ENCODE peak calls at places on chromosomes 6 and 20, in four cellular contexts. O is brain microvascular endothelial cell; J is nephron progenitor cell; F is CD8-positive, alpha-beta T cell. E is an unnamed sample.

GRCh38 chr6:158718431-158719126 is 68.7 kb downstream of the SYTL3 start:
- DNase-seq in F (no peak), J (peak; percentile 56), O (peak; percentile 26), E (peak; percentile 72)

GRCh38 chr6:146905313-146905712 is 298.9 kb upstream of the STXBP5 start:
- DNase-seq in J (no peak), F (no peak), O (peak; percentile 20), E (no peak)

GRCh38 chr6:35014786-35015185 is 125.7 kb downstream of the ANKS1A start:
- DNase-seq in F (no peak), J (no peak), O (no peak), E (no peak)

GRCh38 chr6:168158280-168158979 is 79.4 kb upstream of the FRMD1 start:
- DNase-seq in J (no peak), F (no peak), O (no peak), E (no peak)

GRCh38 chr6:119484598-119484997 is 135.0 kb upstream of the MAN1A1 start:
- DNase-seq in O (peak; percentile 75), J (no peak), F (no peak), E (no peak)

GRCh38 chr6:126041516-126042447 is 55.4 kb downstream of the TRMT11 start:
- DNase-seq in O (no peak), F (no peak), J (no peak), E (no peak)

GRCh38 chr6:113190170-113190569 is 667.0 kb upstream of the MARCKS start:
- DNase-seq in F (no peak), O (no peak), J (no peak), E (no peak)

GRCh38 chr20:1118004-1118335 is 432 bp upstream of the PSMF1 start:
- DNase-seq in O (no peak), J (no peak), F (no peak), E (no peak)

GRCh38 chr20:41050361-41051019 is 21.9 kb downstream of the TOP1 start:
- DNase-seq in F (no peak), O (no peak), J (no peak), E (no peak)

GRCh38 chr6:45495404-45496084 is 117.8 kb upstream of the SUPT3H start:
- DNase-seq in J (no peak), O (no peak), F (peak; percentile 25), E (no peak)

GRCh38 chr6:52368002-52368401 is 6.1 kb downstream of the PAQR8 start:
- DNase-seq in F (no peak), J (no peak), O (no peak), E (no peak)

GRCh38 chr20:58864346-58864745 is 11.8 kb downstream of the GNAS start:
- DNase-seq in O (no peak), F (no peak), J (no peak), E (no peak)
- TF ChIP-seq CTCF in O (peak; percentile 10), F (peak; percentile 53), J (no peak), E (no peak)

DNA sequence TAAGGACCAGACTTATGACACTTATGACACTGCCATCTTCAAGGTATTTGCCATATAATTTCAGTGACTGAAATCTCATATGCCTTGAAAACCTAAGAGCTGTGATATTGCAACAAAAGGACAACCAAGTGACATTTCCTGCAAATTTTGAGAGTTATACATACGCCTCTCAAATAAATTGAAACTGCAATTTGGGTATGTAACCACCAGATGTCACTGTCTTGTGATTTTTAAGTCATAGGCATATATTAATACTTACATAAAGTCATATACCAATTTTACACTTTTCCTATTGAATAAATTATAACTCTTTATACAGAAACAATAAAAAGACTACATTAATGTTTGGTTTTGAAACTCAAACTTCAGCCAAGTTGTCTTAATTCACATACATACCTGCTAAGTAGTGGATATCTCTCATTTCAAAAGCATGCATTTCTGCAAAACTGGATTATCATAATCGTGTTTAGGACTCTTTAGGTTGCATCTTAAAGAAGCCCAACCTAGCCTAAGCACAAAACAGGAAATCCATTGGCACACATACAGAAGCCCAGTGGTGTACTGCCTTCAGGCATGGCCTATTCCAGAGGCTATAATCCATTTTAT is 180.2 kb downstream of the PACRG start:
- DNase-seq in F (no peak), J (no peak), O (peak; percentile 32), E (no peak)
- TF ChIP-seq CTCF in F (no peak), J (peak; percentile 51), O (peak; percentile 16), E (peak; percentile 75)

DNA sequence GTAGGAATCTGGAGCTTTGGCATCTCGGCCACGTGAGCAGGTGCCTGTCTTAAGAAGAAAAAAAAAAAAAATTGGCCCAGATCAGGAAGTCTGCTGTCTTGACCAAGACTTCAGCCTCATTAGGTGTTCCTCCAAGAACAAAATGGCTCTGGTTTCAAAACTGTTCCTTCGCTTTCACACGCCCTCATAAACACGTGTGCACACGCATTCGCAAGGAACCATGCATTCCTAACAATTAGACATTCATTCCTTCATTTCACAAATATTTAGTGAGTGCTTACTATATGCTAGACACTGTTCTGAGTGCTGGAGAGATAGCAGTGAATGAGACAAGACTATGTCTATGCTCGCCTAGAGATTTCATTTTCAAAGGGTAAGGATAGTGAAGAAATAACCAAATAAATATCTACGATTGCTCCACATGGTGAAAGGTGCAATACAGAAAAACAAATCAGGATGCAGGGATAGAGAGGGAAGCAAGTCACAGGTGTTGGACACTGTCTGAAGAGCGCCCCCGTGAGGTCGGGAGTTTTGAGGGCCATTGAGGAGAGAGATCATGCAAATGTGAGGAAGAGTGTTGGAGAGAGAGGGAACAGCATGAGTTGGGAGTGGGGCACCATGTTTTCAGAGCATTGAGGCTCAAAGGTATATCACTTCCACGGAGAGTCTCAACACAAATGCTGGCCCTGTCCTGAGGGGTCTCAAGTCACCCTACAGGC is 53.3 kb downstream of the CCDC170 start:
- DNase-seq in F (no peak), J (no peak), O (no peak), E (no peak)
- TF ChIP-seq CTCF in F (no peak), J (no peak), O (no peak), E (no peak)

DNA sequence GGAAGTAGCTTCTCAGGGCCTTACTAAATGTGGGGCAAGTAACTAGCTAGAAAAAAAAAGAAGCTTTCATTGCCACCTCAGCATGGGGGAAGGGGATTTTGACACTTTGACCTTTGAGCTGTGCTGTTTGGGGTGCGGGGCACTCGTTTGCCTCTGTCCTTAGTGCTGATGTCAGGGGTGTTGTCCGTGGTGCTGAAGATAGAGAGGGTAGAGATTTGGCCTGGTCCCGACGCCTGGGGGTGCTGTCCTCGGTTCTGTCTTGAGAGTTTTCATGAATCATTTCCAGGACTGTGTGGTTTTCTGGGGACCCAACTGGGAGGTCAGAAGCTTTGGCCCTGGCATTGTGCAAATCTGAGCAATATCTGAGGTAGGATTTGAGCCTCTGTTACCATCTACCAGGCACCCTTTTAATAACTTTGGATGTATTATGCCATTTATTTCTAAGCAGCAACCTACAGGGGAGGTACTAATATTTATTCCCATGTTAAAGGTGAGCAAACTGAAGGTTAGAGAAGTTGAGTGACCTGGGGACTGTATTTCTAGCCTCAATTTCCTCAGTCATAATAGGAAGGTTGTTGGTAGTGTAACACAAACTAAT is 78.0 kb downstream of the DLGAP4 start:
- DNase-seq in O (peak; percentile 8), J (peak; percentile 88), F (peak; percentile 9), E (no peak)
- TF ChIP-seq CTCF in O (peak; percentile 56), J (peak; percentile 7), F (no peak), E (no peak)

GRCh38 chr20:53162251-53162835 is 190.2 kb downstream of the TSHZ2 start:
- DNase-seq in J (peak; percentile 57), O (peak; percentile 33), F (no peak), E (peak; percentile 53)
- TF ChIP-seq CTCF in J (peak; percentile 40), O (peak; percentile 19), F (no peak), E (peak; percentile 39)

GRCh38 chr20:17442588-17442987 is 88.6 kb downstream of the BFSP1 start:
- DNase-seq in O (no peak), F (no peak), J (no peak), E (no peak)
- TF ChIP-seq CTCF in O (peak; percentile 6), F (no peak), J (peak; percentile 29), E (peak; percentile 34)